ENCODE peak calls at places on chromosomes 1 and 21, in nine cellular contexts. One of them, this sample, is unnamed.

GRCh38 chr1:50978144-50978851 is 8.3 kb downstream of the CDKN2C start:
- DNase-seq in GM13976: peak
- DNase-seq in GM19239: no peak
- DNase-seq in thoracic aorta: no peak
- DNase-seq in COR-L47: peak
- DNase-seq in GM04503: no peak
- DNase-seq in stimulated activated effector memory CD8-positive, alpha-beta T cell treated with anti-CD3 and anti-CD28 coated beads, Interleukin-12 subunit alpha, Interleukin-12 subunit beta, amount 100 ng/mL, for 72 hours: peak
- DNase-seq in NCI-H1092 treated with DMSO at 0.1 percent for 48 hours: peak
- DNase-seq in nephron progenitor cell: peak
- DNase-seq in this sample: no peak

GRCh38 chr1:229381234-229381633 is 38.4 kb upstream of the CCSAP start:
- DNase-seq in thoracic aorta: no peak
- DNase-seq in nephron progenitor cell: no peak
- DNase-seq in GM04503: no peak
- DNase-seq in GM13976: no peak
- DNase-seq in GM19239: no peak
- DNase-seq in COR-L47: peak
- DNase-seq in NCI-H1092 treated with DMSO at 0.1 percent for 48 hours: peak
- DNase-seq in stimulated activated effector memory CD8-positive, alpha-beta T cell treated with anti-CD3 and anti-CD28 coated beads, Interleukin-12 subunit alpha, Interleukin-12 subunit beta, amount 100 ng/mL, for 72 hours: no peak
- DNase-seq in this sample: no peak

GRCh38 chr1:93770640-93771039 is 89.0 kb upstream of the BCAR3 start:
- DNase-seq in nephron progenitor cell: peak
- DNase-seq in stimulated activated effector memory CD8-positive, alpha-beta T cell treated with anti-CD3 and anti-CD28 coated beads, Interleukin-12 subunit alpha, Interleukin-12 subunit beta, amount 100 ng/mL, for 72 hours: no peak
- DNase-seq in thoracic aorta: no peak
- DNase-seq in GM13976: no peak
- DNase-seq in GM04503: no peak
- DNase-seq in COR-L47: no peak
- DNase-seq in NCI-H1092 treated with DMSO at 0.1 percent for 48 hours: no peak
- DNase-seq in GM19239: no peak
- DNase-seq in this sample: no peak

GRCh38 chr1:22829001-22829989 is 118.7 kb downstream of the EPHB2 start:
- DNase-seq in COR-L47: no peak
- DNase-seq in GM13976: no peak
- DNase-seq in NCI-H1092 treated with DMSO at 0.1 percent for 48 hours: no peak
- DNase-seq in stimulated activated effector memory CD8-positive, alpha-beta T cell treated with anti-CD3 and anti-CD28 coated beads, Interleukin-12 subunit alpha, Interleukin-12 subunit beta, amount 100 ng/mL, for 72 hours: no peak
- DNase-seq in nephron progenitor cell: peak
- DNase-seq in GM19239: no peak
- DNase-seq in thoracic aorta: no peak
- DNase-seq in GM04503: no peak
- DNase-seq in this sample: no peak

GRCh38 chr1:98761238-98761637 is 99.7 kb downstream of the SNX7 start:
- DNase-seq in COR-L47: peak
- DNase-seq in nephron progenitor cell: no peak
- DNase-seq in thoracic aorta: no peak
- DNase-seq in GM04503: no peak
- DNase-seq in stimulated activated effector memory CD8-positive, alpha-beta T cell treated with anti-CD3 and anti-CD28 coated beads, Interleukin-12 subunit alpha, Interleukin-12 subunit beta, amount 100 ng/mL, for 72 hours: no peak
- DNase-seq in NCI-H1092 treated with DMSO at 0.1 percent for 48 hours: no peak
- DNase-seq in GM13976: no peak
- DNase-seq in GM19239: no peak
- DNase-seq in this sample: no peak

GRCh38 chr1:18234790-18235242 is 127.2 kb downstream of the IGSF21 start:
- DNase-seq in NCI-H1092 treated with DMSO at 0.1 percent for 48 hours: peak
- DNase-seq in GM04503: no peak
- DNase-seq in thoracic aorta: no peak
- DNase-seq in GM13976: peak
- DNase-seq in COR-L47: no peak
- DNase-seq in stimulated activated effector memory CD8-positive, alpha-beta T cell treated with anti-CD3 and anti-CD28 coated beads, Interleukin-12 subunit alpha, Interleukin-12 subunit beta, amount 100 ng/mL, for 72 hours: peak
- DNase-seq in GM19239: peak
- DNase-seq in nephron progenitor cell: peak
- DNase-seq in this sample: no peak

GRCh38 chr1:24454684-24455091 is 39.1 kb downstream of the NIPAL3 start:
- DNase-seq in GM04503: no peak
- DNase-seq in GM19239: no peak
- DNase-seq in stimulated activated effector memory CD8-positive, alpha-beta T cell treated with anti-CD3 and anti-CD28 coated beads, Interleukin-12 subunit alpha, Interleukin-12 subunit beta, amount 100 ng/mL, for 72 hours: no peak
- DNase-seq in thoracic aorta: no peak
- DNase-seq in NCI-H1092 treated with DMSO at 0.1 percent for 48 hours: no peak
- DNase-seq in GM13976: no peak
- DNase-seq in COR-L47: no peak
- DNase-seq in nephron progenitor cell: no peak
- DNase-seq in this sample: no peak

GRCh38 chr1:30615076-30615795 is 108.1 kb downstream of the MATN1 start:
- DNase-seq in GM19239: no peak
- DNase-seq in GM13976: no peak
- DNase-seq in stimulated activated effector memory CD8-positive, alpha-beta T cell treated with anti-CD3 and anti-CD28 coated beads, Interleukin-12 subunit alpha, Interleukin-12 subunit beta, amount 100 ng/mL, for 72 hours: peak
- DNase-seq in thoracic aorta: no peak
- DNase-seq in NCI-H1092 treated with DMSO at 0.1 percent for 48 hours: no peak
- DNase-seq in nephron progenitor cell: no peak
- DNase-seq in GM04503: no peak
- DNase-seq in COR-L47: no peak
- DNase-seq in this sample: no peak

GRCh38 chr1:221166559-221167318 is 287.5 kb downstream of the HLX start:
- DNase-seq in stimulated activated effector memory CD8-positive, alpha-beta T cell treated with anti-CD3 and anti-CD28 coated beads, Interleukin-12 subunit alpha, Interleukin-12 subunit beta, amount 100 ng/mL, for 72 hours: no peak
- DNase-seq in GM19239: no peak
- DNase-seq in GM04503: no peak
- DNase-seq in COR-L47: no peak
- DNase-seq in thoracic aorta: no peak
- DNase-seq in GM13976: peak
- DNase-seq in nephron progenitor cell: no peak
- DNase-seq in NCI-H1092 treated with DMSO at 0.1 percent for 48 hours: no peak
- DNase-seq in this sample: no peak

GRCh38 chr1:107991371-107992066 is 26.5 kb upstream of the VAV3 start:
- DNase-seq in NCI-H1092 treated with DMSO at 0.1 percent for 48 hours: no peak
- DNase-seq in GM13976: no peak
- DNase-seq in COR-L47: no peak
- DNase-seq in nephron progenitor cell: no peak
- DNase-seq in thoracic aorta: no peak
- DNase-seq in GM19239: no peak
- DNase-seq in stimulated activated effector memory CD8-positive, alpha-beta T cell treated with anti-CD3 and anti-CD28 coated beads, Interleukin-12 subunit alpha, Interleukin-12 subunit beta, amount 100 ng/mL, for 72 hours: no peak
- DNase-seq in GM04503: peak
- DNase-seq in this sample: no peak

GRCh38 chr1:239952348-239953307 is 139.1 kb upstream of the FMN2 start:
- DNase-seq in GM13976: no peak
- DNase-seq in NCI-H1092 treated with DMSO at 0.1 percent for 48 hours: no peak
- DNase-seq in thoracic aorta: no peak
- DNase-seq in GM04503: no peak
- DNase-seq in COR-L47: no peak
- DNase-seq in GM19239: no peak
- DNase-seq in stimulated activated effector memory CD8-positive, alpha-beta T cell treated with anti-CD3 and anti-CD28 coated beads, Interleukin-12 subunit alpha, Interleukin-12 subunit beta, amount 100 ng/mL, for 72 hours: no peak
- DNase-seq in nephron progenitor cell: peak
- DNase-seq in this sample: no peak

GRCh38 chr1:98523256-98523655 is 138.3 kb upstream of the SNX7 start:
- DNase-seq in nephron progenitor cell: no peak
- DNase-seq in GM19239: no peak
- DNase-seq in GM04503: no peak
- DNase-seq in COR-L47: no peak
- DNase-seq in stimulated activated effector memory CD8-positive, alpha-beta T cell treated with anti-CD3 and anti-CD28 coated beads, Interleukin-12 subunit alpha, Interleukin-12 subunit beta, amount 100 ng/mL, for 72 hours: no peak
- DNase-seq in GM13976: no peak
- DNase-seq in thoracic aorta: no peak
- DNase-seq in NCI-H1092 treated with DMSO at 0.1 percent for 48 hours: no peak
- DNase-seq in this sample: no peak

GRCh38 chr21:43600642-43601397 is 58.5 kb downstream of the HSF2BP start:
- DNase-seq in GM04503: peak
- DNase-seq in NCI-H1092 treated with DMSO at 0.1 percent for 48 hours: no peak
- DNase-seq in thoracic aorta: no peak
- DNase-seq in stimulated activated effector memory CD8-positive, alpha-beta T cell treated with anti-CD3 and anti-CD28 coated beads, Interleukin-12 subunit alpha, Interleukin-12 subunit beta, amount 100 ng/mL, for 72 hours: no peak
- DNase-seq in GM13976: no peak
- DNase-seq in nephron progenitor cell: no peak
- DNase-seq in COR-L47: no peak
- DNase-seq in GM19239: no peak
- DNase-seq in this sample: no peak

GRCh38 chr1:206998811-206999210 is 28.6 kb upstream of the FCAMR start:
- DNase-seq in COR-L47: no peak
- DNase-seq in stimulated activated effector memory CD8-positive, alpha-beta T cell treated with anti-CD3 and anti-CD28 coated beads, Interleukin-12 subunit alpha, Interleukin-12 subunit beta, amount 100 ng/mL, for 72 hours: no peak
- DNase-seq in nephron progenitor cell: no peak
- DNase-seq in NCI-H1092 treated with DMSO at 0.1 percent for 48 hours: no peak
- DNase-seq in thoracic aorta: no peak
- DNase-seq in GM04503: no peak
- DNase-seq in GM13976: no peak
- DNase-seq in GM19239: no peak
- DNase-seq in this sample: no peak

GRCh38 chr1:9689011-9689706 is 37.6 kb downstream of the PIK3CD start:
- DNase-seq in NCI-H1092 treated with DMSO at 0.1 percent for 48 hours: peak
- DNase-seq in stimulated activated effector memory CD8-positive, alpha-beta T cell treated with anti-CD3 and anti-CD28 coated beads, Interleukin-12 subunit alpha, Interleukin-12 subunit beta, amount 100 ng/mL, for 72 hours: peak
- DNase-seq in GM13976: peak
- DNase-seq in COR-L47: peak
- DNase-seq in GM04503: no peak
- DNase-seq in nephron progenitor cell: peak
- DNase-seq in GM19239: peak
- DNase-seq in thoracic aorta: peak
- DNase-seq in this sample: peak

GRCh38 chr1:172357753-172358152 is 62.7 kb upstream of the C1orf105 start:
- DNase-seq in NCI-H1092 treated with DMSO at 0.1 percent for 48 hours: peak
- DNase-seq in GM13976: no peak
- DNase-seq in stimulated activated effector memory CD8-positive, alpha-beta T cell treated with anti-CD3 and anti-CD28 coated beads, Interleukin-12 subunit alpha, Interleukin-12 subunit beta, amount 100 ng/mL, for 72 hours: no peak
- DNase-seq in nephron progenitor cell: no peak
- DNase-seq in COR-L47: no peak
- DNase-seq in GM19239: no peak
- DNase-seq in thoracic aorta: no peak
- DNase-seq in GM04503: no peak
- DNase-seq in this sample: no peak

GRCh38 chr1:26281971-26282693 is 2.2 kb downstream of the SH3BGRL3 start:
- DNase-seq in stimulated activated effector memory CD8-positive, alpha-beta T cell treated with anti-CD3 and anti-CD28 coated beads, Interleukin-12 subunit alpha, Interleukin-12 subunit beta, amount 100 ng/mL, for 72 hours: no peak
- DNase-seq in NCI-H1092 treated with DMSO at 0.1 percent for 48 hours: no peak
- DNase-seq in GM13976: no peak
- DNase-seq in GM04503: no peak
- DNase-seq in GM19239: no peak
- DNase-seq in thoracic aorta: no peak
- DNase-seq in nephron progenitor cell: peak
- DNase-seq in COR-L47: no peak
- DNase-seq in this sample: no peak

GRCh38 chr1:233440952-233441401 is 113.5 kb downstream of the MAP3K21 start:
- DNase-seq in thoracic aorta: no peak
- DNase-seq in NCI-H1092 treated with DMSO at 0.1 percent for 48 hours: peak
- DNase-seq in stimulated activated effector memory CD8-positive, alpha-beta T cell treated with anti-CD3 and anti-CD28 coated beads, Interleukin-12 subunit alpha, Interleukin-12 subunit beta, amount 100 ng/mL, for 72 hours: no peak
- DNase-seq in GM13976: peak
- DNase-seq in COR-L47: peak
- DNase-seq in GM19239: no peak
- DNase-seq in nephron progenitor cell: peak
- DNase-seq in GM04503: peak
- DNase-seq in this sample: no peak

GRCh38 chr1:8061210-8061609 is 35.1 kb upstream of the ERRFI1 start:
- DNase-seq in NCI-H1092 treated with DMSO at 0.1 percent for 48 hours: no peak
- DNase-seq in GM04503: peak
- DNase-seq in GM19239: no peak
- DNase-seq in stimulated activated effector memory CD8-positive, alpha-beta T cell treated with anti-CD3 and anti-CD28 coated beads, Interleukin-12 subunit alpha, Interleukin-12 subunit beta, amount 100 ng/mL, for 72 hours: no peak
- DNase-seq in COR-L47: no peak
- DNase-seq in GM13976: no peak
- DNase-seq in thoracic aorta: no peak
- DNase-seq in nephron progenitor cell: no peak
- DNase-seq in this sample: no peak

GRCh38 chr1:150973826-150974579 is 632 bp downstream of the CERS2 start:
- DNase-seq in COR-L47: no peak
- DNase-seq in NCI-H1092 treated with DMSO at 0.1 percent for 48 hours: peak
- DNase-seq in nephron progenitor cell: no peak
- DNase-seq in GM19239: peak
- DNase-seq in GM13976: peak
- DNase-seq in stimulated activated effector memory CD8-positive, alpha-beta T cell treated with anti-CD3 and anti-CD28 coated beads, Interleukin-12 subunit alpha, Interleukin-12 subunit beta, amount 100 ng/mL, for 72 hours: peak
- DNase-seq in GM04503: no peak
- DNase-seq in thoracic aorta: no peak
- DNase-seq in this sample: peak

GRCh38 chr1:84698718-84699117 is 8.5 kb upstream of the SSX2IP start:
- DNase-seq in nephron progenitor cell: no peak
- DNase-seq in COR-L47: no peak
- DNase-seq in stimulated activated effector memory CD8-positive, alpha-beta T cell treated with anti-CD3 and anti-CD28 coated beads, Interleukin-12 subunit alpha, Interleukin-12 subunit beta, amount 100 ng/mL, for 72 hours: no peak
- DNase-seq in thoracic aorta: no peak
- DNase-seq in GM13976: no peak
- DNase-seq in NCI-H1092 treated with DMSO at 0.1 percent for 48 hours: no peak
- DNase-seq in GM04503: peak
- DNase-seq in GM19239: no peak
- DNase-seq in this sample: no peak

GRCh38 chr1:87437663-87438295 is 109.1 kb downstream of the LMO4 start:
- DNase-seq in NCI-H1092 treated with DMSO at 0.1 percent for 48 hours: no peak
- DNase-seq in nephron progenitor cell: no peak
- DNase-seq in COR-L47: peak
- DNase-seq in GM04503: no peak
- DNase-seq in thoracic aorta: no peak
- DNase-seq in GM13976: no peak
- DNase-seq in GM19239: no peak
- DNase-seq in stimulated activated effector memory CD8-positive, alpha-beta T cell treated with anti-CD3 and anti-CD28 coated beads, Interleukin-12 subunit alpha, Interleukin-12 subunit beta, amount 100 ng/mL, for 72 hours: no peak
- DNase-seq in this sample: no peak